ENCODE peak calls at places on chromosome 19, in five cellular contexts. C, S, Q, K and M are unnamed samples.

GRCh38 chr19:50838239-50838638 is 4.9 kb upstream of the KLK15 start:
- DNase-seq in C (no peak), S (no peak), Q (peak), K (no peak), M (no peak)

GRCh38 chr19:48617146-48617937 is 1.6 kb downstream of the RPL18 start:
- DNase-seq in C (no peak), S (no peak), Q (no peak), K (no peak), M (no peak)

GRCh38 chr19:36987091-36987490 is 71.0 kb downstream of the ZNF568 start:
- DNase-seq in C (no peak), S (no peak), Q (no peak), K (no peak), M (no peak)

GRCh38 chr19:13492128-13492527 is 14.2 kb downstream of the CACNA1A start:
- DNase-seq in C (no peak), S (no peak), Q (no peak), K (no peak), M (no peak)

GRCh38 chr19:40519352-40520322 is 52.8 kb downstream of the SPTBN4 start:
- DNase-seq in C (no peak), S (peak), Q (peak), K (no peak), M (no peak)

GRCh38 chr19:50272263-50272897 is 56.8 kb downstream of the KCNC3 start:
- DNase-seq in C (no peak), S (no peak), Q (no peak), K (no peak), M (no peak)

GRCh38 chr19:1133471-1133929 is 29.7 kb downstream of the GPX4 start:
- DNase-seq in C (no peak), S (peak), Q (no peak), K (no peak), M (peak)

GRCh38 chr19:49746206-49746958 is 16.7 kb downstream of the TSKS start:
- DNase-seq in C (peak), S (peak), Q (no peak), K (no peak), M (peak)

GRCh38 chr19:4455742-4456565 is 1.6 kb downstream of the UBXN6 start:
- DNase-seq in C (peak), S (no peak), Q (peak), K (peak), M (no peak)

GRCh38 chr19:4597975-4598671 is 38.6 kb upstream of the SEMA6B start:
- DNase-seq in C (no peak), S (peak), Q (peak), K (no peak), M (no peak)

GRCh38 chr19:6457958-6458694 is 1.5 kb downstream of the SLC25A23 start:
- DNase-seq in C (no peak), S (no peak), Q (no peak), K (no peak), M (no peak)

GRCh38 chr19:38277969-38278680 is 13.8 kb downstream of the SPINT2 start:
- DNase-seq in C (no peak), S (no peak), Q (peak), K (no peak), M (no peak)

GRCh38 chr19:19944583-19944880 is 43.8 kb downstream of the ZNF93 start:
- DNase-seq in C (no peak), S (no peak), Q (no peak), K (no peak), M (no peak)

GRCh38 chr19:18091217-18091608 is 4.5 kb upstream of the IL12RB1 start:
- DNase-seq in C (peak), S (peak), Q (no peak), K (peak), M (peak)

GRCh38 chr19:18390075-18390909 is 4.3 kb downstream of the GDF15 start:
- DNase-seq in C (no peak), S (no peak), Q (peak), K (no peak), M (no peak)

GRCh38 chr19:2479556-2480194 is 3.7 kb downstream of the GADD45B start:
- DNase-seq in C (no peak), S (no peak), Q (peak), K (no peak), M (peak)

GRCh38 chr19:56476671-56477428 is at the start of gene ZNF667:
- DNase-seq in C (no peak), S (peak), Q (peak), K (no peak), M (no peak)

GRCh38 chr19:4066176-4066606 is 508 bp downstream of the ZBTB7A start:
- DNase-seq in C (peak), S (peak), Q (no peak), K (no peak), M (no peak)

GRCh38 chr19:35031072-35031881 is 1.0 kb downstream of the SCN1B start:
- DNase-seq in C (no peak), S (no peak), Q (peak), K (peak), M (no peak)

GRCh38 chr19:57599761-57600383 is at the start of gene ZNF530:
- DNase-seq in C (peak), S (peak), Q (peak), K (peak), M (peak)

GRCh38 chr19:7515471-7516226 is at the start of gene ZNF358:
- DNase-seq in C (peak), S (peak), Q (peak), K (peak), M (peak)

GRCh38 chr19:56538254-56538760 is 441 bp upstream of the ZFP28 start:
- DNase-seq in C (peak), S (peak), Q (peak), K (peak), M (peak)

GRCh38 chr19:6744381-6745288 is 5.2 kb downstream of the TRIP10 start:
- DNase-seq in C (peak), S (no peak), Q (peak), K (peak), M (peak)

GRCh38 chr19:45801603-45802175 is 9.0 kb upstream of the DMWD start:
- DNase-seq in C (no peak), S (no peak), Q (no peak), K (no peak), M (no peak)

GRCh38 chr19:42606660-42607351 is 12.1 kb upstream of the CEACAM8 start:
- DNase-seq in C (peak), S (peak), Q (no peak), K (no peak), M (no peak)

GRCh38 chr19:1648926-1649541 is 3.4 kb downstream of the TCF3 start:
- DNase-seq in C (no peak), S (peak), Q (no peak), K (no peak), M (no peak)

GRCh38 chr19:47765522-47766358 is 12.8 kb upstream of the SELENOW start:
- DNase-seq in C (peak), S (peak), Q (peak), K (no peak), M (no peak)

GRCh38 chr19:30065680-30066606 is 123.9 kb downstream of the URI1 start:
- DNase-seq in C (no peak), S (no peak), Q (no peak), K (no peak), M (no peak)

GRCh38 chr19:43672061-43672679 is 2.2 kb upstream of the PLAUR start:
- DNase-seq in C (no peak), S (no peak), Q (no peak), K (no peak), M (no peak)